ENCODE peak calls at places on chromosomes 7 and 10, in six cellular contexts. One of them, this sample, is unnamed.

GRCh38 chr10:74165530-74165901 is 14.5 kb downstream of the ADK start:
- DNase-seq in psoas muscle: no peak
- DNase-seq in T-helper 2 cell: no peak
- DNase-seq in midbrain: no peak
- DNase-seq in frontal cortex: no peak
- DNase-seq in EH: peak; percentile 45
- DNase-seq in this sample: no peak

GRCh38 chr10:18020523-18020922 is 68.8 kb downstream of the SLC39A12 start:
- DNase-seq in psoas muscle: no peak
- DNase-seq in T-helper 2 cell: no peak
- DNase-seq in midbrain: no peak
- DNase-seq in frontal cortex: no peak
- DNase-seq in EH: no peak
- DNase-seq in this sample: no peak

GRCh38 chr10:69710008-69710905 is 80.2 kb downstream of the FAM241B start:
- DNase-seq in psoas muscle: no peak
- DNase-seq in T-helper 2 cell: no peak
- DNase-seq in midbrain: no peak
- DNase-seq in frontal cortex: no peak
- DNase-seq in EH: no peak
- DNase-seq in this sample: no peak

GRCh38 chr10:104045151-104046089 is 40.3 kb downstream of the COL17A1 start:
- DNase-seq in psoas muscle: no peak
- DNase-seq in T-helper 2 cell: no peak
- DNase-seq in midbrain: peak; percentile 74
- DNase-seq in frontal cortex: peak; percentile 56
- DNase-seq in EH: peak; percentile 80
- DNase-seq in this sample: no peak

GRCh38 chr10:72276013-72276387 is 2.3 kb downstream of the DDIT4 start:
- DNase-seq in psoas muscle: peak; percentile 42
- DNase-seq in T-helper 2 cell: no peak
- DNase-seq in midbrain: peak; percentile 66
- DNase-seq in frontal cortex: no peak
- DNase-seq in EH: peak; percentile 24
- DNase-seq in this sample: peak; percentile 15

GRCh38 chr7:134029743-134030142 is 97.4 kb upstream of the LRGUK start:
- DNase-seq in psoas muscle: no peak
- DNase-seq in T-helper 2 cell: no peak
- DNase-seq in midbrain: no peak
- DNase-seq in frontal cortex: no peak
- DNase-seq in EH: peak; percentile 21
- DNase-seq in this sample: no peak

GRCh38 chr7:46557295-46557711 is 636.2 kb upstream of the IGFBP3 start:
- DNase-seq in psoas muscle: no peak
- DNase-seq in T-helper 2 cell: no peak
- DNase-seq in midbrain: no peak
- DNase-seq in frontal cortex: no peak
- DNase-seq in EH: peak; percentile 86
- DNase-seq in this sample: no peak

GRCh38 chr10:83580373-83581012 is 558.8 kb upstream of the GHITM start:
- DNase-seq in psoas muscle: no peak
- DNase-seq in T-helper 2 cell: no peak
- DNase-seq in midbrain: no peak
- DNase-seq in frontal cortex: no peak
- DNase-seq in EH: no peak
- DNase-seq in this sample: no peak

GRCh38 chr10:35386594-35387174 is 50.4 kb downstream of the CCNY start:
- DNase-seq in psoas muscle: no peak
- DNase-seq in T-helper 2 cell: no peak
- DNase-seq in midbrain: no peak
- DNase-seq in frontal cortex: no peak
- DNase-seq in EH: peak; percentile 69
- DNase-seq in this sample: no peak

GRCh38 chr7:48097511-48098231 is 8.6 kb downstream of the UPP1 start:
- DNase-seq in psoas muscle: no peak
- DNase-seq in T-helper 2 cell: no peak
- DNase-seq in midbrain: no peak
- DNase-seq in frontal cortex: no peak
- DNase-seq in EH: peak; percentile 35
- DNase-seq in this sample: no peak

GRCh38 chr7:158934628-158935027 is 78.3 kb downstream of the DYNC2I1 start:
- DNase-seq in psoas muscle: no peak
- DNase-seq in T-helper 2 cell: no peak
- DNase-seq in midbrain: no peak
- DNase-seq in frontal cortex: no peak
- DNase-seq in EH: no peak
- DNase-seq in this sample: no peak

GRCh38 chr10:37206132-37206531 is 80.7 kb downstream of the ANKRD30A start:
- DNase-seq in psoas muscle: no peak
- DNase-seq in T-helper 2 cell: no peak
- DNase-seq in midbrain: no peak
- DNase-seq in frontal cortex: no peak
- DNase-seq in EH: no peak
- DNase-seq in this sample: no peak

GRCh38 chr10:84095821-84096497 is 43.4 kb upstream of the GHITM start:
- DNase-seq in psoas muscle: peak; percentile 27
- DNase-seq in T-helper 2 cell: no peak
- DNase-seq in midbrain: peak; percentile 4
- DNase-seq in frontal cortex: no peak
- DNase-seq in EH: no peak
- DNase-seq in this sample: no peak

GRCh38 chr7:1889556-1890181 is 219.6 kb downstream of the ELFN1 start:
- DNase-seq in psoas muscle: no peak
- DNase-seq in T-helper 2 cell: no peak
- DNase-seq in midbrain: no peak
- DNase-seq in frontal cortex: no peak
- DNase-seq in EH: peak; percentile 72
- DNase-seq in this sample: no peak

This sample was measured in stimulated activated naive CD4-positive, alpha-beta T cell treated with Interleukin-2 at 50 U/mL for 16 hours.